ENCODE peak calls at places on chromosomes 11 and 22, in five cellular contexts. U is stimulated activated CD8-positive, alpha-beta memory T cell treated with anti-CD3 and anti-CD28 coated beads, Interleukin-7, amount 100 ng/mL, for 1 hour; W is activated CD4-positive, alpha-beta T cell treated with anti-CD3 and anti-CD28 coated beads, Interleukin-2, amount 50 U/mL, for 48 hours; F is GM04503; S is Panc1. B is an unnamed sample.

GRCh38 chr11:85822814-85823213 is 11.9 kb upstream of the SYTL2 start:
- DNase-seq in F (no peak), U (no peak), W (no peak), S (no peak), B (no peak)

GRCh38 chr11:62004473-62004872 is 37.0 kb upstream of the FTH1 start:
- DNase-seq in F (no peak), U (no peak), W (no peak), S (no peak), B (peak; percentile 48)

GRCh38 chr22:20509344-20510047 is 2.1 kb downstream of the MED15 start:
- DNase-seq in U (no peak), S (no peak), F (peak; percentile 82), W (peak; percentile 71), B (peak; percentile 76)

GRCh38 chr11:19711911-19712280 is 741 bp upstream of the NAV2 start:
- DNase-seq in W (peak; percentile 52), F (no peak), U (no peak), S (peak; percentile 22), B (no peak)

GRCh38 chr11:33970984-33971466 is 79.1 kb upstream of the LMO2 start:
- DNase-seq in U (no peak), S (peak; percentile 25), W (peak; percentile 19), F (no peak), B (peak; percentile 10)

GRCh38 chr11:72875736-72876135 is 61.5 kb downstream of the ATG16L2 start:
- DNase-seq in U (no peak), S (no peak), W (no peak), F (no peak), B (no peak)

GRCh38 chr11:128324531-128325141 is 262.7 kb downstream of the ETS1 start:
- DNase-seq in W (peak; percentile 81), S (no peak), U (peak; percentile 58), F (no peak), B (no peak)

GRCh38 chr11:19970944-19971343 is 189.3 kb downstream of the DBX1 start:
- DNase-seq in S (no peak), U (no peak), W (peak; percentile 27), F (no peak), B (no peak)

GRCh38 chr22:17942721-17943120 is 81.6 kb downstream of the MICAL3 start:
- DNase-seq in U (no peak), S (no peak), F (no peak), W (no peak), B (no peak)

GRCh38 chr11:57646221-57646620 is 3.5 kb downstream of the YPEL4 start:
- DNase-seq in S (no peak), F (no peak), W (no peak), U (no peak), B (no peak)

GRCh38 chr11:44531116-44531504 is 34.4 kb upstream of the CD82 start:
- DNase-seq in U (no peak), F (no peak), S (no peak), W (no peak), B (no peak)

GRCh38 chr11:110928373-110928772 is 216.1 kb upstream of the ARHGAP20 start:
- DNase-seq in S (no peak), W (no peak), F (no peak), U (no peak), B (no peak)

GRCh38 chr11:66317322-66317765 is 500 bp upstream of the CD248 start:
- DNase-seq in F (no peak), W (no peak), S (no peak), U (no peak), B (no peak)

GRCh38 chr11:67439321-67440228 is 2.1 kb upstream of the PTPRCAP start:
- DNase-seq in U (no peak), S (no peak), W (peak; percentile 72), F (no peak), B (no peak)

GRCh38 chr11:61704838-61705237 is 24.6 kb downstream of the DAGLA start:
- DNase-seq in F (no peak), S (no peak), W (no peak), U (no peak), B (no peak)

GRCh38 chr22:27499121-27499520 is 302.4 kb downstream of the MN1 start:
- DNase-seq in S (no peak), W (no peak), U (no peak), F (no peak), B (no peak)

GRCh38 chr11:70397336-70397982 is 870 bp upstream of the CTTN start:
- DNase-seq in U (no peak), W (no peak), F (no peak), S (no peak), B (no peak)

GRCh38 chr22:22071455-22071854 is 88.9 kb upstream of the TOP3B start:
- DNase-seq in W (no peak), U (no peak), S (no peak), F (no peak), B (no peak)

GRCh38 chr11:1224491-1225385 is 1.9 kb downstream of the MUC5B start:
- DNase-seq in W (no peak), U (no peak), F (no peak), S (no peak), B (no peak)

GRCh38 chr11:19864141-19865120 is 151.8 kb downstream of the NAV2 start:
- DNase-seq in W (no peak), S (no peak), U (no peak), F (no peak), B (no peak)

GRCh38 chr11:66866007-66866406 is 9.1 kb downstream of the LRFN4 start:
- DNase-seq in S (no peak), F (no peak), W (no peak), U (no peak), B (no peak)

GRCh38 chr11:118529584-118530175 is 1.3 kb upstream of the TMEM25 start:
- DNase-seq in S (no peak), W (no peak), F (no peak), U (no peak), B (no peak)

GRCh38 chr11:129392995-129393394 is 17.3 kb downstream of the BARX2 start:
- DNase-seq in U (no peak), F (no peak), S (no peak), W (no peak), B (no peak)

GRCh38 chr22:39518996-39519680 is 1.2 kb upstream of the ATF4 start:
- DNase-seq in W (peak; percentile 54), F (no peak), S (no peak), U (no peak), B (no peak)

GRCh38 chr11:74319139-74319538 is 7.7 kb upstream of the P4HA3 start:
- DNase-seq in F (peak; percentile 90), S (peak; percentile 78), W (no peak), U (no peak), B (peak; percentile 90)

GRCh38 chr22:25540128-25540790 is 24.2 kb upstream of the GRK3 start:
- DNase-seq in U (no peak), W (no peak), F (no peak), S (no peak), B (no peak)

GRCh38 chr11:121119444-121119843 is 18.4 kb downstream of the TECTA start:
- DNase-seq in W (no peak), S (no peak), U (no peak), F (no peak), B (no peak)

GRCh38 chr11:75288846-75289760 is 48.5 kb downstream of the TPBGL start:
- DNase-seq in W (no peak), S (no peak), U (no peak), F (no peak), B (no peak)

GRCh38 chr22:35785181-35785923 is 67.7 kb downstream of the APOL5 start:
- DNase-seq in S (no peak), U (no peak), F (peak; percentile 29), W (no peak), B (peak; percentile 34)

GRCh38 chr11:6437993-6438392 is 2.8 kb downstream of the HPX start:
- DNase-seq in W (no peak), F (no peak), S (no peak), U (no peak), B (no peak)

GRCh38 chr11:72840780-72841179 is 26.6 kb downstream of the ATG16L2 start:
- DNase-seq in W (no peak), U (no peak), S (no peak), F (peak; percentile 76), B (peak; percentile 81)

GRCh38 chr11:1864831-1865665 is 12.2 kb downstream of the LSP1 start:
- DNase-seq in S (no peak), U (no peak), F (no peak), W (no peak), B (no peak)

B was measured in AG09309.